ENCODE peak calls at places on chromosomes 6 and 20, in four cellular contexts. V is K562, X is HepG2, A is GM12878. E is an unnamed sample.

GRCh38 chr6:115551510-115551909 is 509.2 kb downstream of the FRK start:
- DNase-seq in V (no peak), X (no peak), A (no peak), E (no peak)

GRCh38 chr6:106972500-106972899 is 2.0 kb downstream of the CD24 start:
- DNase-seq in V (no peak), X (no peak), A (no peak), E (peak; percentile 9)

GRCh38 chr20:63505723-63506122 is 6.8 kb upstream of the EEF1A2 start:
- DNase-seq in V (no peak), X (no peak), A (no peak), E (no peak)

GRCh38 chr6:111353914-111354464 is 129.0 kb downstream of the REV3L start:
- DNase-seq in V (no peak), X (peak; percentile 20), A (no peak), E (no peak)

GRCh38 chr6:41529970-41530369 is 16.2 kb upstream of the FOXP4 start:
- DNase-seq in V (no peak), X (no peak), A (no peak), E (no peak)

GRCh38 chr20:57716202-57716601 is 6.4 kb upstream of the PMEPA1 start:
- DNase-seq in V (no peak), X (no peak), A (no peak), E (no peak)

GRCh38 chr6:170124836-170125235 is 166.0 kb downstream of the DLL1 start:
- DNase-seq in V (no peak), X (no peak), A (no peak), E (no peak)

GRCh38 chr20:14888172-14888571 is 550.8 kb upstream of the FLRT3 start:
- DNase-seq in V (no peak), X (no peak), A (no peak), E (no peak)

GRCh38 chr20:61933951-61934715 is 131.5 kb downstream of the TAF4 start:
- DNase-seq in V (no peak), X (no peak), A (no peak), E (no peak)

GRCh38 chr6:40986364-40986763 is 52.7 kb downstream of the UNC5CL start:
- DNase-seq in V (no peak), X (no peak), A (no peak), E (no peak)

GRCh38 chr6:148147431-148147830 is 195.2 kb upstream of the SASH1 start:
- DNase-seq in V (no peak), X (no peak), A (no peak), E (no peak)

GRCh38 chr6:34912715-34913464 is 23.8 kb downstream of the ANKS1A start:
- DNase-seq in V (no peak), X (no peak), A (peak; percentile 53), E (no peak)

GRCh38 chr20:62097881-62098407 is 24.3 kb upstream of the LSM14B start:
- DNase-seq in V (no peak), X (no peak), A (no peak), E (no peak)

GRCh38 chr20:54985100-54985499 is 509.7 kb downstream of the DOK5 start:
- DNase-seq in V (no peak), X (no peak), A (no peak), E (no peak)

GRCh38 chr6:131924881-131925474 is 26.2 kb downstream of the CCN2 start:
- DNase-seq in V (no peak), X (peak; percentile 77), A (no peak), E (peak; percentile 45)

GRCh38 chr20:37976862-37977261 is 56.4 kb downstream of the TTI1 start:
- DNase-seq in V (no peak), X (no peak), A (no peak), E (no peak)

GRCh38 chr6:118771253-118771652 is 119.9 kb upstream of the CEP85L start:
- DNase-seq in V (no peak), X (no peak), A (no peak), E (no peak)

DNA sequence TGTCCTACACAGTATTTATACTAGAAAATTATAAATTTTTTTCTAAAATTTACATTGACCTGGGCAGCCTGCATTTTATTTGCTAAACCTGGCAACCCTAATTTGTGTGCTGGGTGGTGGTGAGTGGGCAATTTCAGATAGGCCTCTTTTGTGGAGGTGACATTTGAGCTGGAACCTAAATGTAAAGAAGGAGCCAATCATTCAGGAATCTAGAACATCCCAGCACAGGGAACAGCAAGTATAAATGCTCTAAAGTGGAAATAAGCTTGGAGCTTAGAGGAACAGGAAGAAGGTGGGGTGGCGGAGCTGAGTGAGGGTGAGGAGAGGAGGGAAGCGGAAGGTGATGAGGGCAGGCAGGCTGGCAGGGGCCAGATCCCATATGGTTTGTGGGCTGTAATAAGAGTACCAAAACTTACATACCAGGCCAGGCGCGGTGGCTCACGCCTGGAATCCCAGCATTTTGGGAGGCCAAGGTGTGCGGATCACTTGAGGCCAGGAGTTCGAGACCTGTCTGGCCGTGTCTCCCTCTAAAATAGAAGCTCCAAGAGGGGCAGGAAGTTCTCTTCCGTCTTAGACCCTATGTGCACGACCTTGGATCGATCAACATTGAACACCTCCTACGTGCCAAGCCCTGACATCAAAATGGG is 549 bp upstream of the CSE1L start:
- DNase-seq in V (peak; percentile 25), X (peak; percentile 29), A (no peak), E (no peak)
- TF ChIP-seq FOXK2 in V (no peak), X (no peak), A (no peak), E (no peak)

DNA sequence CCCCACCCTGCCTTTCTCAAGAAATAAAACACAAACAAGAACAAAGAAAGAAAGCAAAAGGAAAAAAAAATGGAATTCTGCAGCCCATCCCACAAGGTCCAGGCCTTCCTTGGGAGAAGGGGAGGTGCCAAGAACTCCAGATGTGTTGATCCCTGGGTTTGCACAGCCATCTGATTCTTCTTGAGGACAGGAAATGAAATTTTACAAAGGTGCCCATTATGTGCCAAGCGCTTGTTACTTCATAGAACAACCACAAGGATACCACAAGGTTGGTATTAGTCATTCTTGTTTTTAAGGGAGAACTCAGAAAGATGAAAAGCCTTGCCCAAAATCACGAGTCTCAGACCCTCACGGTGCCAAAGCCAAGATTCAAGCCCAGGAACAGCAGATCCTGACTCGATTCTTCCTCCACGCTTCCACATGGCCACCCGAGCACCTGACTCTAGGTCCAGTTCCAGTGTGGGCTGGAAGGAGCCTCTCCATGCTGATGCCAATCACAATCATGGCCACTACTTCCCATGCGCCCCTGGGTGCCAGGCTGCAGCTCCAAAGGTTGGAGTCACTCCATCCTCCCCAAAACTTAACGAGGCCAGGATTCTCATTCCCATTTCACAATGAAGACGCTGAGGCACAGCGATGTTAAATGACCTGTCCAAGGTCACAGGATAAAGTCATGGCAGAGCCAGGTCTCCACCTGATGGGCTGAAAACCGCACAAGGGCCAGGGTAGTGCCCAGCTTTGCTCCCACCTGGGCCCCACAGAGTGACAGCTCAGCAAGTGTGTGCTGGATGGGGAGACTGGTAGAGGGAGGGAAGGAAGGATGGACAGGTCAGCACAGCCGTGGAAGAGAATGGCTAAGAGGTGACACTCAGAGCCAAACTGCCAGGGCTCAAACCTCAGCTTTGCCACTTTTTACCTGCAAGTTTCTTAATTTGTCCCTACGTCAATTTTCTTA is 66.7 kb upstream of the TOP1 start:
- DNase-seq in V (no peak), X (no peak), A (no peak), E (no peak)
- TF ChIP-seq BHLHE40 in V (no peak), X (no peak), A (no peak), E (no peak)

DNA sequence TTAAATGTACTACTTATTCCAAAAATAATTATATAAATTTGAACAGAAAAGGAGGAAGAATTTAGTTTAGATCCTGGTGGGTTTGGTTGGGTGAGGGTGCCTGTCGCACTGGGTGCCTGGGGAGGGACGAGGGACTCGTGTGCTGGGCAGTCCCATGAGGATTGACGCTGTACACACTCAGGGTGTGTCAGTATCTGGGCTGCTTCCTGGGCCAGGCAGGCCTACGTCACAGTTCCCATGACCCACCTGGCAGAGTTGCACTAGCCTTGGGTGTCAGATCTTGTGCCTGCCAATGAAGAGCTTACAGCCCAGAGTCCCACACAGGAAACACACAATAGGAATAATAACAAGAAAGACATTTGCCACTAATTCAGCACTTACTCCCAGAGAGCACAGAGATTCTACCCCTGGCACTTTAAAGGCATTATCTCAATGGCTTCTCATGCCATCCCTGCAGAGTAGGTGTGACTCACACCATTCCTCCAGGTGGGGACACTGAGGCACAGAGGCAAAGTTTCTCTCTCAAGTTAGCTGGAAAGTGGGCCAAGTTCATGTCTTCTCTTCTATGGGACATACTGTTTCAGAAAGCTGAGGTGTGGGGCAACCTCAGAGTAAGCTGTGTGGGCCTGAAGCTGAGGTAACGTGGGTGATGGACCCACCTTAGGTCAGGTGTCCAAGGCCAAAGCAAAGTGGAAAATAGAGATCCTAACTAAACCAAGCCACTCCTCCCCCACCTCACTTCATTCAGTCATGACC is 1.3 kb upstream of the SDCBP2 start:
- DNase-seq in V (no peak), X (no peak), A (peak; percentile 63), E (no peak)
- TF ChIP-seq FOXK2 in V (no peak), X (no peak), A (no peak), E (no peak)

GRCh38 chr20:35368616-35369423 is 43.0 kb downstream of the UQCC1 start:
- DNase-seq in V (no peak), X (no peak), A (no peak), E (no peak)

GRCh38 chr20:35370751-35371150 is 41.0 kb downstream of the UQCC1 start:
- DNase-seq in V (no peak), X (no peak), A (no peak), E (no peak)

GRCh38 chr20:35369804-35370203 is 42.0 kb downstream of the UQCC1 start:
- DNase-seq in V (no peak), X (peak; percentile 64), A (no peak), E (no peak)
- TF ChIP-seq BHLHE40 in V (no peak), X (no peak), A (no peak), E (no peak)

GRCh38 chr20:23550227-23550626 is 18.1 kb downstream of the CST9L start:
- DNase-seq in V (no peak), X (no peak), A (no peak), E (no peak)
- TF ChIP-seq FOXK2 in V (no peak), X (no peak), A (no peak), E (no peak)

DNA sequence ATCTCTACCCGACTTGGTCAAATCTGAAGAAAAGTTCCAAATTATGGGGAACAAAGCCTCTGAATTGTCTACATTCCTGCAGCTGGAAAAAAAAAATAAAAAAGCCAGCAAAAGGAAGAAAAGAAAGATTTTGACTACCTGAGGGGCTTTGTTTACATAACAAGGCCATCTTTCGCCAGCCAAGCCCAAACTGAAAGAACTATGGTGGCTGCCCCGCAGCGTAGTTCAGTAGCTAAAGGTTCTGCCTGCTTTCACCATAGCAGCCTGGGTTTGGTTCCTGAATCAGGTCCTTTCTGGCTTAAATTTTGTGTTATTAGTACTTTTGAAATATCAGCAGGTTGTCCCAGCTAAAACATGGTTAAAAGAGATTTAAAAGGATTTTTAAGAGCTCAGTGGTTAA is 35.4 kb downstream of the ZNF133 start:
- DNase-seq in V (no peak), X (no peak), A (no peak), E (no peak)
- TF ChIP-seq BHLHE40 in V (no peak), X (no peak), A (no peak), E (no peak)

GRCh38 chr6:33118525-33119123 is 42.8 kb downstream of the HLA-DPB1 start:
- DNase-seq in V (peak; percentile 61), X (peak; percentile 66), A (no peak), E (peak; percentile 34)
- TF ChIP-seq FOXK2 in V (no peak), X (no peak), A (no peak), E (no peak)

GRCh38 chr6:11412011-11412424 is 125.5 kb upstream of the TMEM170B start:
- DNase-seq in V (no peak), X (no peak), A (no peak), E (no peak)
- TF ChIP-seq BHLHE40 in V (no peak), X (no peak), A (no peak), E (no peak)

E was measured in HEK293T.